ENCODE peak calls at places on chromosomes 1 and 21, in eight cellular contexts. One of them, this sample, is unnamed.

GRCh38 chr1:19529570-19530145 is 44.3 kb upstream of the CAPZB start:
- DNase-seq in AG09319: no peak
- DNase-seq in heart left ventricle: peak; percentile 64
- DNase-seq in psoas muscle: no peak
- DNase-seq in pancreas: no peak
- DNase-seq in hepatocyte: peak; percentile 11
- DNase-seq in tibial artery: no peak
- DNase-seq in bronchial epithelial cell: no peak
- DNase-seq in this sample: no peak

GRCh38 chr21:39625211-39625895 is 12.6 kb downstream of the B3GALT5 start:
- DNase-seq in tibial artery: no peak
- DNase-seq in psoas muscle: no peak
- DNase-seq in pancreas: no peak
- DNase-seq in AG09319: no peak
- DNase-seq in heart left ventricle: no peak
- DNase-seq in bronchial epithelial cell: no peak
- DNase-seq in hepatocyte: no peak
- DNase-seq in this sample: no peak

GRCh38 chr1:172041689-172042088 is 200.4 kb downstream of the DNM3 start:
- DNase-seq in AG09319: peak; percentile 8
- DNase-seq in bronchial epithelial cell: peak; percentile 16
- DNase-seq in pancreas: no peak
- DNase-seq in heart left ventricle: no peak
- DNase-seq in hepatocyte: peak; percentile 38
- DNase-seq in psoas muscle: no peak
- DNase-seq in tibial artery: no peak
- DNase-seq in this sample: no peak

GRCh38 chr1:69167876-69168275 is 399.8 kb upstream of the LRRC7 start:
- DNase-seq in heart left ventricle: no peak
- DNase-seq in tibial artery: no peak
- DNase-seq in bronchial epithelial cell: no peak
- DNase-seq in AG09319: no peak
- DNase-seq in hepatocyte: no peak
- DNase-seq in pancreas: no peak
- DNase-seq in psoas muscle: no peak
- DNase-seq in this sample: no peak

GRCh38 chr1:84300991-84301758 is at the start of gene SAMD13:
- DNase-seq in heart left ventricle: peak; percentile 80
- DNase-seq in pancreas: peak; percentile 60
- DNase-seq in tibial artery: peak; percentile 81
- DNase-seq in bronchial epithelial cell: peak; percentile 63
- DNase-seq in hepatocyte: peak; percentile 70
- DNase-seq in AG09319: no peak
- DNase-seq in psoas muscle: peak; percentile 65
- DNase-seq in this sample: peak; percentile 25

GRCh38 chr1:85091647-85092295 is 43.5 kb upstream of the MCOLN3 start:
- DNase-seq in hepatocyte: no peak
- DNase-seq in pancreas: no peak
- DNase-seq in bronchial epithelial cell: peak; percentile 79
- DNase-seq in AG09319: no peak
- DNase-seq in tibial artery: no peak
- DNase-seq in psoas muscle: no peak
- DNase-seq in heart left ventricle: no peak
- DNase-seq in this sample: no peak

GRCh38 chr21:37939251-37939650 is 23.0 kb upstream of the KCNJ6 start:
- DNase-seq in psoas muscle: no peak
- DNase-seq in pancreas: no peak
- DNase-seq in tibial artery: no peak
- DNase-seq in heart left ventricle: no peak
- DNase-seq in hepatocyte: no peak
- DNase-seq in AG09319: no peak
- DNase-seq in bronchial epithelial cell: peak; percentile 32
- DNase-seq in this sample: no peak

GRCh38 chr1:200556005-200556404 is 64.5 kb downstream of the KIF14 start:
- DNase-seq in hepatocyte: no peak
- DNase-seq in heart left ventricle: no peak
- DNase-seq in pancreas: no peak
- DNase-seq in AG09319: no peak
- DNase-seq in tibial artery: no peak
- DNase-seq in psoas muscle: no peak
- DNase-seq in bronchial epithelial cell: no peak
- DNase-seq in this sample: no peak

GRCh38 chr1:153543738-153544135 is 1.9 kb downstream of the S100A4 start:
- DNase-seq in heart left ventricle: no peak
- DNase-seq in bronchial epithelial cell: no peak
- DNase-seq in tibial artery: peak; percentile 16
- DNase-seq in AG09319: no peak
- DNase-seq in hepatocyte: no peak
- DNase-seq in psoas muscle: no peak
- DNase-seq in pancreas: peak; percentile 8
- DNase-seq in this sample: no peak

GRCh38 chr1:110612060-110612745 is 6.0 kb upstream of the KCNA2 start:
- DNase-seq in AG09319: no peak
- DNase-seq in hepatocyte: peak; percentile 75
- DNase-seq in tibial artery: no peak
- DNase-seq in bronchial epithelial cell: peak; percentile 54
- DNase-seq in psoas muscle: no peak
- DNase-seq in pancreas: no peak
- DNase-seq in heart left ventricle: no peak
- DNase-seq in this sample: no peak

GRCh38 chr1:87330201-87330953 is 1.7 kb downstream of the LMO4 start:
- DNase-seq in bronchial epithelial cell: peak; percentile 23
- DNase-seq in hepatocyte: peak; percentile 44
- DNase-seq in heart left ventricle: no peak
- DNase-seq in AG09319: no peak
- DNase-seq in pancreas: no peak
- DNase-seq in psoas muscle: no peak
- DNase-seq in tibial artery: peak; percentile 38
- DNase-seq in this sample: peak; percentile 29

GRCh38 chr1:193283026-193283425 is 96.6 kb upstream of the B3GALT2 start:
- DNase-seq in bronchial epithelial cell: no peak
- DNase-seq in tibial artery: no peak
- DNase-seq in AG09319: no peak
- DNase-seq in hepatocyte: no peak
- DNase-seq in psoas muscle: no peak
- DNase-seq in pancreas: no peak
- DNase-seq in heart left ventricle: no peak
- DNase-seq in this sample: no peak

DNA sequence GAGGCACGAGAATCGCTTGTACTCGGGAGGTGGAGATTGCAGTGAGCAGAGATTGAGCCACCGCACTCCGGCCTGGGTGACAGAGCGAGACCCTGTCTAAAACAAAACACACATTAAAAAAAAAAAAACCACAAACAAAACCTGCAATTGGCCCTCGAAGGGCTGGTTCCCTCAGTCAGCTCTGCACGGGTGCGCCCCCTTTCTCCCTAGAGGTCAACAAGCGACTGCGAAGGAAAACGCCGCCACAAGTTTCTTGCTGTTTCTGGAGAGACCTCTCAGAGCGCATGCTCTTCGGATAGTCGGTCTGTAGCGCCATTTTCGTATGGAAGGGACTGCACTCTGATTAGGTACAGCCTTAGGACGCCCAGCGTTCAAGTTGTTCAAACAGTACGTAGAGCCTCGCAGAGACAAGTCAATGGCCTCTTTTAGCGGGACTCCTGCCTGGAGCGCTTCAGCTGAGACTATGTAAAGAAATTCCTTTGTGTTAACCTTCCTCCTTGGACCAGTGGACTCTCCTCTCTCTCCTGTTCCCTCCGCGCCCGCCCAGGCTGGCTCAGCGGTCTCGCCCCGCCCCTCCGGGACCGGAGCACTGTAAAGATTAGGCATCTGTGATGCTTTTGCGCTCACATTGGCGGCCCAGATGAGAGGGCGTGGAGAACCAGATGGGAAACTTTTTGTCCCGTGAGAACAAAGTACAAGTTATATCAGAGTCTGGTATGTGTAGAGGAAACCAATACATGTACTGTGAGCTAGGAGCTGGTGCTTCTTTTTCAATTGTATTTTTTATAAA is 1.0 kb upstream of the CDC14A start:
- DNase-seq in hepatocyte: peak; percentile 94
- DNase-seq in heart left ventricle: peak; percentile 85
- DNase-seq in AG09319: peak; percentile 61
- DNase-seq in pancreas: peak; percentile 85
- DNase-seq in bronchial epithelial cell: peak; percentile 83
- DNase-seq in psoas muscle: peak; percentile 86
- DNase-seq in tibial artery: peak; percentile 89
- DNase-seq in this sample: peak; percentile 82
- TF ChIP-seq CTCF in hepatocyte: peak; percentile 40
- TF ChIP-seq CTCF in heart left ventricle: no peak
- TF ChIP-seq CTCF in AG09319: peak; percentile 32
- TF ChIP-seq CTCF in pancreas: no peak
- TF ChIP-seq CTCF in bronchial epithelial cell: peak; percentile 16
- TF ChIP-seq CTCF in psoas muscle: peak; percentile 22
- TF ChIP-seq CTCF in tibial artery: no peak
- TF ChIP-seq CTCF in this sample: peak; percentile 62

GRCh38 chr1:53717025-53717804 is 21.7 kb downstream of the GLIS1 start:
- DNase-seq in hepatocyte: no peak
- DNase-seq in heart left ventricle: no peak
- DNase-seq in tibial artery: no peak
- DNase-seq in psoas muscle: no peak
- DNase-seq in bronchial epithelial cell: no peak
- DNase-seq in AG09319: no peak
- DNase-seq in pancreas: no peak
- DNase-seq in this sample: no peak
- TF ChIP-seq CTCF in hepatocyte: no peak
- TF ChIP-seq CTCF in heart left ventricle: no peak
- TF ChIP-seq CTCF in tibial artery: no peak
- TF ChIP-seq CTCF in psoas muscle: no peak
- TF ChIP-seq CTCF in bronchial epithelial cell: no peak
- TF ChIP-seq CTCF in AG09319: no peak
- TF ChIP-seq CTCF in pancreas: no peak
- TF ChIP-seq CTCF in this sample: no peak

GRCh38 chr21:31623664-31624063 is 35.8 kb upstream of the SOD1 start:
- DNase-seq in psoas muscle: no peak
- DNase-seq in bronchial epithelial cell: no peak
- DNase-seq in tibial artery: no peak
- DNase-seq in heart left ventricle: no peak
- DNase-seq in hepatocyte: no peak
- DNase-seq in AG09319: no peak
- DNase-seq in pancreas: no peak
- DNase-seq in this sample: peak; percentile 41
- TF ChIP-seq CTCF in psoas muscle: no peak
- TF ChIP-seq CTCF in bronchial epithelial cell: no peak
- TF ChIP-seq CTCF in tibial artery: no peak
- TF ChIP-seq CTCF in heart left ventricle: no peak
- TF ChIP-seq CTCF in hepatocyte: no peak
- TF ChIP-seq CTCF in AG09319: no peak
- TF ChIP-seq CTCF in pancreas: no peak
- TF ChIP-seq CTCF in this sample: peak; percentile 39

DNA sequence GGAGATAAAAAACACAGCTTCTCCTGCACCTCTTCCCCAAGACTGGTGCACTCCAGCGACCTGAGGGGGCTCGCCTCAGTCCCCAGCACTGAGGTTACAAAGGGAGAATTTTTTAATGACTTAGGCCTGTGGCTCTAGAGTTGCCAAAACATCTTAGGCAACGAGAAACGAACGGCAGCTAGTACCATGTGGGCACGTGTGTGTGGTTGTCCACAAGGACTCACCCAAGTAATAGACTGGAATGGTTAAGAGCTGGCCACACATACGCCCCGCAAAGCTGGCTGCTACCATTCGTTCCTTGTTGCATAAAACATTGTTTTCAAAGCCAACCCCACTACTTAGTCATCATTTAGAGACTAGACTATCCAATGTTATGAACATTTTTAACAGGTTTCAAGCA is 26.9 kb downstream of the RIPK4 start:
- DNase-seq in bronchial epithelial cell: no peak
- DNase-seq in AG09319: no peak
- DNase-seq in heart left ventricle: no peak
- DNase-seq in hepatocyte: no peak
- DNase-seq in pancreas: peak; percentile 19
- DNase-seq in tibial artery: no peak
- DNase-seq in psoas muscle: peak; percentile 7
- DNase-seq in this sample: no peak
- TF ChIP-seq CTCF in bronchial epithelial cell: no peak
- TF ChIP-seq CTCF in AG09319: no peak
- TF ChIP-seq CTCF in heart left ventricle: no peak
- TF ChIP-seq CTCF in hepatocyte: no peak
- TF ChIP-seq CTCF in pancreas: no peak
- TF ChIP-seq CTCF in tibial artery: no peak
- TF ChIP-seq CTCF in psoas muscle: no peak
- TF ChIP-seq CTCF in this sample: no peak

GRCh38 chr21:27129215-27129614 is 162.3 kb upstream of the ADAMTS5 start:
- DNase-seq in psoas muscle: no peak
- DNase-seq in hepatocyte: no peak
- DNase-seq in tibial artery: no peak
- DNase-seq in pancreas: no peak
- DNase-seq in heart left ventricle: no peak
- DNase-seq in bronchial epithelial cell: no peak
- DNase-seq in AG09319: no peak
- DNase-seq in this sample: no peak

GRCh38 chr21:27129694-27130093 is 162.8 kb upstream of the ADAMTS5 start:
- DNase-seq in heart left ventricle: no peak
- DNase-seq in hepatocyte: no peak
- DNase-seq in bronchial epithelial cell: no peak
- DNase-seq in AG09319: no peak
- DNase-seq in tibial artery: no peak
- DNase-seq in pancreas: no peak
- DNase-seq in psoas muscle: no peak
- DNase-seq in this sample: no peak

GRCh38 chr21:27130152-27130551 is 163.3 kb upstream of the ADAMTS5 start:
- DNase-seq in hepatocyte: no peak
- DNase-seq in psoas muscle: no peak
- DNase-seq in heart left ventricle: no peak
- DNase-seq in tibial artery: no peak
- DNase-seq in bronchial epithelial cell: no peak
- DNase-seq in pancreas: no peak
- DNase-seq in AG09319: no peak
- DNase-seq in this sample: no peak

DNA sequence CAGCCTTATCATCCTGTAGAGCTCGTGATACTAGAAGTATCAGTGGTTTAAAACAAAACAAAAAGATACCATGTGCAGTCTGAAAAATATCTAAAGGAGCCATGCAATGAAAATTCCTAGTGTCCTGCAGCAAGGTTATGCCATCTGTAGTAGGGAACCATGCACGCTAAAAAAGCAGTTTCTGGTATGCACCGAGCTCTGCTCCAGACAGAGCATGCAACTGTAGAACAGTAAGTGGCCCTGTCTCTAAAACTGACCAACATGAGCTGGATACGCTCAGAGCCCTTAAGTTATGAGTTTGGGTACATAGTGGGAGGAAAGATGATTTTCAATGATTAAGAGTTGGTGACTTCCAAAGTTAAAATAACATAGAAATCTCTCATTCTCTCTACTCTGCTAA is 159.3 kb upstream of the ADAMTS5 start:
- DNase-seq in psoas muscle: no peak
- DNase-seq in hepatocyte: no peak
- DNase-seq in pancreas: no peak
- DNase-seq in tibial artery: no peak
- DNase-seq in AG09319: no peak
- DNase-seq in heart left ventricle: no peak
- DNase-seq in bronchial epithelial cell: no peak
- DNase-seq in this sample: no peak
- TF ChIP-seq CTCF in psoas muscle: no peak
- TF ChIP-seq CTCF in hepatocyte: no peak
- TF ChIP-seq CTCF in pancreas: no peak
- TF ChIP-seq CTCF in tibial artery: no peak
- TF ChIP-seq CTCF in AG09319: no peak
- TF ChIP-seq CTCF in heart left ventricle: no peak
- TF ChIP-seq CTCF in bronchial epithelial cell: no peak
- TF ChIP-seq CTCF in this sample: no peak